ENCODE peak calls at places on chromosomes 4 and X, in nine cellular contexts. V is stimulated activated CD4-positive, alpha-beta T cell treated with anti-CD3 and anti-CD28 coated beads, Interleukin-4, amount 100 ng/mL, for 4 hours; J is BE2C; O is amniotic epithelial cell; D is AG04450; G is GM20000; H is COR-L47; C is HTR-8/SVneo; S is NCI-H82. B is an unnamed sample.
A peak's percentile ranks its signal among the peaks of the same experiment; 100 is the strongest.

GRCh38 chr4:184392748-184393334 is 81.5 kb downstream of the IRF2 start:
- DNase-seq in V (no peak), J (no peak), O (no peak), D (no peak), G (no peak), H (no peak), C (no peak), S (no peak), B (no peak)

GRCh38 chrX:135112096-135112729 is 8.1 kb downstream of the ETDB start:
- DNase-seq in V (no peak), J (peak; percentile 19), O (peak; percentile 21), D (no peak), G (peak; percentile 23), H (no peak), C (no peak), S (peak; percentile 63), B (no peak)

GRCh38 chrX:139167282-139167681 is 363.3 kb upstream of the F9 start:
- DNase-seq in V (no peak), J (no peak), O (no peak), D (no peak), G (no peak), H (no peak), C (no peak), S (no peak), B (no peak)

GRCh38 chrX:64198046-64198445 is 7.5 kb downstream of the AMER1 start:
- DNase-seq in V (no peak), J (no peak), O (no peak), D (no peak), G (no peak), H (no peak), C (no peak), S (no peak), B (no peak)

GRCh38 chr4:87321888-87322287 is 794 bp downstream of the HSD17B13 start:
- DNase-seq in V (no peak), J (no peak), O (no peak), D (no peak), G (no peak), H (no peak), C (no peak), S (no peak), B (no peak)

GRCh38 chr4:42151568-42152506 is 618 bp downstream of the BEND4 start:
- DNase-seq in V (peak; percentile 35), J (peak; percentile 95), O (no peak), D (no peak), G (peak; percentile 96), H (peak; percentile 65), C (peak; percentile 73), S (peak; percentile 91), B (no peak)

GRCh38 chrX:40169193-40170086 is 71.7 kb upstream of the BCOR start:
- DNase-seq in V (peak; percentile 61), J (peak; percentile 82), O (peak; percentile 86), D (peak; percentile 37), G (peak; percentile 81), H (peak; percentile 63), C (no peak), S (peak; percentile 80), B (peak; percentile 66)

GRCh38 chr4:155900402-155900801 is 3.1 kb upstream of the TDO2 start:
- DNase-seq in V (no peak), J (no peak), O (peak; percentile 93), D (peak; percentile 6), G (no peak), H (no peak), C (peak; percentile 38), S (no peak), B (no peak)

GRCh38 chr4:138235419-138235952 is 6.7 kb downstream of the SLC7A11 start:
- DNase-seq in V (no peak), J (no peak), O (peak; percentile 82), D (peak; percentile 78), G (no peak), H (no peak), C (no peak), S (no peak), B (no peak)

GRCh38 chr4:151799417-151800030 is 38.7 kb upstream of the GATB start:
- DNase-seq in V (no peak), J (no peak), O (no peak), D (no peak), G (no peak), H (no peak), C (no peak), S (peak; percentile 79), B (no peak)

GRCh38 chrX:35919536-35920309 is at the start of gene CFAP47:
- DNase-seq in V (no peak), J (peak; percentile 71), O (peak; percentile 6), D (no peak), G (no peak), H (peak; percentile 64), C (no peak), S (peak; percentile 89), B (no peak)

GRCh38 chrX:68077378-68077777 is 355.9 kb downstream of the OPHN1 start:
- DNase-seq in V (no peak), J (no peak), O (no peak), D (no peak), G (no peak), H (no peak), C (no peak), S (no peak), B (no peak)

GRCh38 chrX:115679460-115679859 is 118.5 kb downstream of the PLS3 start:
- DNase-seq in V (no peak), J (no peak), O (peak; percentile 33), D (no peak), G (no peak), H (peak; percentile 24), C (peak; percentile 2), S (peak; percentile 55), B (no peak)

GRCh38 chr4:114251020-114251419 is 271.6 kb upstream of the ARSJ start:
- DNase-seq in V (no peak), J (no peak), O (no peak), D (no peak), G (no peak), H (no peak), C (no peak), S (no peak), B (no peak)